ENCODE peak calls at places on chromosomes 7 and 10, in five cellular contexts. One of them, this sample, is unnamed.
A peak's percentile ranks its signal among the peaks of the same experiment; 100 is the strongest.

GRCh38 chr10:107899075-107899474 is 734.6 kb upstream of the SORCS1 start:
- DNase-seq in RCC 7860: no peak
- DNase-seq in midbrain: no peak
- DNase-seq in NCI-H1417: no peak
- DNase-seq in GM10248: no peak
- DNase-seq in this sample: no peak

GRCh38 chr10:68633816-68634466 is 73.8 kb downstream of the TET1 start:
- DNase-seq in NCI-H1417: peak; percentile 6
- DNase-seq in midbrain: no peak
- DNase-seq in RCC 7860: no peak
- DNase-seq in GM10248: no peak
- DNase-seq in this sample: no peak

GRCh38 chr7:36346260-36346831 is 43.3 kb upstream of the ANLN start:
- DNase-seq in GM10248: no peak
- DNase-seq in midbrain: no peak
- DNase-seq in NCI-H1417: no peak
- DNase-seq in RCC 7860: no peak
- DNase-seq in this sample: no peak

GRCh38 chr10:53808677-53809076 is 992.4 kb downstream of the PCDH15 start:
- DNase-seq in RCC 7860: no peak
- DNase-seq in midbrain: no peak
- DNase-seq in GM10248: no peak
- DNase-seq in NCI-H1417: no peak
- DNase-seq in this sample: peak; percentile 38

GRCh38 chr10:72095195-72095594 is 6.8 kb upstream of the SPOCK2 start:
- DNase-seq in GM10248: no peak
- DNase-seq in midbrain: no peak
- DNase-seq in RCC 7860: no peak
- DNase-seq in NCI-H1417: no peak
- DNase-seq in this sample: no peak

GRCh38 chr7:104524836-104525235 is 196.4 kb downstream of the LHFPL3 start:
- DNase-seq in RCC 7860: no peak
- DNase-seq in NCI-H1417: no peak
- DNase-seq in midbrain: no peak
- DNase-seq in GM10248: no peak
- DNase-seq in this sample: no peak

GRCh38 chr7:130758429-130759056 is 24.5 kb upstream of the KLF14 start:
- DNase-seq in GM10248: peak; percentile 48
- DNase-seq in RCC 7860: peak; percentile 53
- DNase-seq in NCI-H1417: peak; percentile 40
- DNase-seq in midbrain: peak; percentile 8
- DNase-seq in this sample: no peak

GRCh38 chr10:15106352-15107013 is 9.3 kb downstream of the RPP38 start:
- DNase-seq in midbrain: peak; percentile 63
- DNase-seq in NCI-H1417: peak; percentile 49
- DNase-seq in RCC 7860: peak; percentile 56
- DNase-seq in GM10248: peak; percentile 66
- DNase-seq in this sample: no peak

GRCh38 chr10:109866168-109866994 is 56.9 kb downstream of the XPNPEP1 start:
- DNase-seq in midbrain: peak; percentile 27
- DNase-seq in GM10248: no peak
- DNase-seq in NCI-H1417: no peak
- DNase-seq in RCC 7860: no peak
- DNase-seq in this sample: no peak

GRCh38 chr10:82378146-82378545 is 503.2 kb downstream of the NRG3 start:
- DNase-seq in midbrain: no peak
- DNase-seq in GM10248: no peak
- DNase-seq in RCC 7860: no peak
- DNase-seq in NCI-H1417: no peak
- DNase-seq in this sample: no peak

GRCh38 chr10:5818048-5818331 is 4.8 kb upstream of the GDI2 start:
- DNase-seq in NCI-H1417: no peak
- DNase-seq in RCC 7860: no peak
- DNase-seq in GM10248: no peak
- DNase-seq in midbrain: no peak
- DNase-seq in this sample: no peak

GRCh38 chr7:139241258-139241657 is 10.2 kb downstream of the UBN2 start:
- DNase-seq in midbrain: no peak
- DNase-seq in GM10248: no peak
- DNase-seq in RCC 7860: no peak
- DNase-seq in NCI-H1417: no peak
- DNase-seq in this sample: no peak

GRCh38 chr7:23264916-23265458 is 18.4 kb downstream of the GPNMB start:
- DNase-seq in NCI-H1417: no peak
- DNase-seq in GM10248: no peak
- DNase-seq in midbrain: no peak
- DNase-seq in RCC 7860: no peak
- DNase-seq in this sample: no peak

This sample was measured in iPS DF 19.7.